ENCODE peak calls at places on chromosomes 12 and 14, in six cellular contexts. O, B, H, G, K and N are unnamed samples. For H3K27me3, the result is how much of the 10 kb centered on the place peaks cover.

GRCh38 chr12:49720214-49720613 is 13.0 kb upstream of the FMNL3 start:
- DNase-seq in G (no peak), B (no peak), O (no peak), K (no peak), H (no peak), N (no peak)

GRCh38 chr12:22993639-22994038 is 368.7 kb downstream of the ETNK1 start:
- DNase-seq in G (peak), O (no peak), B (no peak), K (no peak), H (no peak), N (no peak)

GRCh38 chr12:50764861-50765324 is 992 bp downstream of the ATF1 start:
- DNase-seq in G (peak), B (peak), H (no peak), K (peak), O (no peak), N (peak)

GRCh38 chr12:47828967-47829482 is 9.3 kb upstream of the HDAC7 start:
- DNase-seq in O (no peak), G (peak), K (peak), B (peak), H (peak), N (no peak)

GRCh38 chr12:130428116-130428515 is 90.4 kb downstream of the PIWIL1 start:
- DNase-seq in K (no peak), G (no peak), H (peak), O (peak), B (no peak), N (no peak)

GRCh38 chr14:100434911-100435455 is 111.8 kb downstream of the SLC25A47 start:
- DNase-seq in O (no peak), H (no peak), G (no peak), K (no peak), B (no peak), N (no peak)

GRCh38 chr12:45216297-45216982 is 545 bp downstream of the ANO6 start:
- DNase-seq in O (peak), H (peak), G (peak), K (peak), B (peak), N (peak)

GRCh38 chr12:124506145-124506831 is 61.1 kb downstream of the NCOR2 start:
- DNase-seq in O (no peak), H (peak), B (no peak), K (peak), G (peak), N (peak)

GRCh38 chr12:5593056-5593455 is 161.1 kb downstream of the NTF3 start:
- DNase-seq in K (no peak), G (no peak), B (no peak), H (no peak), O (no peak), N (no peak)

GRCh38 chr12:13183621-13184020 is 12.9 kb upstream of the EMP1 start:
- DNase-seq in H (no peak), G (no peak), K (no peak), B (peak), O (no peak), N (no peak)

GRCh38 chr14:75247286-75247922 is 31.2 kb upstream of the FOS start:
- DNase-seq in H (no peak), B (no peak), G (no peak), O (no peak), K (no peak), N (no peak)

GRCh38 chr12:56725723-56726102 is 614 bp upstream of the NACA start:
- DNase-seq in K (no peak), G (no peak), H (no peak), B (no peak), O (no peak), N (no peak)

GRCh38 chr12:98793121-98793520 is 148.0 kb downstream of the APAF1 start:
- DNase-seq in H (no peak), B (no peak), O (no peak), K (no peak), G (no peak), N (no peak)

GRCh38 chr12:40829738-40830144 is 137.5 kb downstream of the CNTN1 start:
- DNase-seq in G (no peak), H (no peak), O (no peak), K (no peak), B (no peak), N (no peak)

GRCh38 chr14:52351191-52351560 is 37.1 kb downstream of the PTGER2 start:
- DNase-seq in B (peak), G (peak), H (no peak), K (peak), O (no peak), N (no peak)

GRCh38 chr12:124415064-124415463 is 120.2 kb downstream of the RFLNA start:
- DNase-seq in B (no peak), G (no peak), O (no peak), H (no peak), K (no peak), N (no peak)

GRCh38 chr12:104643921-104644669 is 187.3 kb downstream of the CHST11 start:
- DNase-seq in K (no peak), H (no peak), B (no peak), O (no peak), G (no peak), N (no peak)

GRCh38 chr12:77577756-77578155 is 252.9 kb upstream of the NAV3 start:
- DNase-seq in B (peak), H (no peak), G (no peak), K (no peak), O (no peak), N (no peak)

GRCh38 chr14:21118933-21119332 is 18.1 kb downstream of the TMEM253 start:
- DNase-seq in K (no peak), B (no peak), O (no peak), H (no peak), G (no peak), N (no peak)

GRCh38 chr14:77965919-77966435 is 166.1 kb downstream of the ADCK1 start:
- DNase-seq in H (peak), G (peak), O (no peak), K (peak), B (peak), N (peak)

GRCh38 chr12:67220065-67220464 is 49.1 kb upstream of the CAND1 start:
- DNase-seq in G (peak), O (no peak), K (no peak), H (peak), B (no peak), N (peak)

GRCh38 chr12:47736877-47737676 is 11.8 kb upstream of the ENDOU start:
- DNase-seq in B (peak), H (peak), O (no peak), G (no peak), K (peak), N (no peak)

GRCh38 chr12:121494093-121494787 is 86.6 kb downstream of the KDM2B start:
- DNase-seq in H (peak), K (peak), B (peak), G (peak), O (peak), N (no peak)

GRCh38 chr12:71848212-71848611 is 8.7 kb downstream of the TBC1D15 start:
- DNase-seq in H (no peak), G (no peak), K (peak), O (no peak), B (no peak), N (no peak)

GRCh38 chr12:125351788-125352187 is 286.6 kb downstream of the AACS start:
- DNase-seq in O (no peak), B (no peak), G (peak), H (no peak), K (no peak), N (no peak)

GRCh38 chr14:80215756-80216581 is 4.7 kb upstream of the DIO2 start:
- DNase-seq in K (peak), H (peak), O (no peak), B (peak), G (peak), N (peak)

GRCh38 chr14:47149326-47149725 is 497.7 kb upstream of the RPL10L start:
- DNase-seq in K (peak), G (no peak), O (no peak), H (no peak), B (no peak), N (no peak)

GRCh38 chr12:88416786-88417185 is 163.5 kb downstream of the KITLG start:
- DNase-seq in H (no peak), K (no peak), O (no peak), B (no peak), G (no peak), N (no peak)

GRCh38 chr14:69771136-69771535 is 4.2 kb downstream of the SRSF5 start:
- DNase-seq in B (no peak), G (no peak), K (no peak), H (no peak), O (no peak), N (no peak)

GRCh38 chr12:94644141-94644575 is 6.2 kb downstream of the TMCC3 start:
- DNase-seq in G (no peak), B (peak), O (no peak), H (no peak), K (peak), N (no peak)

GRCh38 chr12:53940448-53941014 is 1.9 kb downstream of the HOXC13 start:
- DNase-seq in H (no peak), O (no peak), B (no peak), G (no peak), K (no peak), N (no peak)

GRCh38 chr14:50669441-50669986 is 1.4 kb upstream of the SAV1 start:
- DNase-seq in O (peak), B (no peak), H (no peak), G (peak), K (no peak), N (no peak)

GRCh38 chr14:50668008-50668851 is at the start of gene SAV1:
- DNase-seq in O (peak), K (peak), G (peak), H (peak), B (peak), N (peak)

GRCh38 chr14:50667491-50668007 is 557 bp downstream of the SAV1 start:
- DNase-seq in B (no peak), K (no peak), G (peak), O (peak), H (peak), N (peak)

GRCh38 chr14:50670196-50670875 is 2.2 kb upstream of the SAV1 start:
- DNase-seq in B (peak), K (no peak), O (no peak), G (peak), H (peak), N (peak)

GRCh38 chr14:50668852-50669194 is 717 bp upstream of the SAV1 start:
- DNase-seq in O (no peak), K (no peak), G (no peak), H (no peak), B (no peak), N (no peak)
- H3K9ac ChIP-seq in O (no peak), K (peak), G (peak), H (peak), B (peak), N (no peak)

DNA sequence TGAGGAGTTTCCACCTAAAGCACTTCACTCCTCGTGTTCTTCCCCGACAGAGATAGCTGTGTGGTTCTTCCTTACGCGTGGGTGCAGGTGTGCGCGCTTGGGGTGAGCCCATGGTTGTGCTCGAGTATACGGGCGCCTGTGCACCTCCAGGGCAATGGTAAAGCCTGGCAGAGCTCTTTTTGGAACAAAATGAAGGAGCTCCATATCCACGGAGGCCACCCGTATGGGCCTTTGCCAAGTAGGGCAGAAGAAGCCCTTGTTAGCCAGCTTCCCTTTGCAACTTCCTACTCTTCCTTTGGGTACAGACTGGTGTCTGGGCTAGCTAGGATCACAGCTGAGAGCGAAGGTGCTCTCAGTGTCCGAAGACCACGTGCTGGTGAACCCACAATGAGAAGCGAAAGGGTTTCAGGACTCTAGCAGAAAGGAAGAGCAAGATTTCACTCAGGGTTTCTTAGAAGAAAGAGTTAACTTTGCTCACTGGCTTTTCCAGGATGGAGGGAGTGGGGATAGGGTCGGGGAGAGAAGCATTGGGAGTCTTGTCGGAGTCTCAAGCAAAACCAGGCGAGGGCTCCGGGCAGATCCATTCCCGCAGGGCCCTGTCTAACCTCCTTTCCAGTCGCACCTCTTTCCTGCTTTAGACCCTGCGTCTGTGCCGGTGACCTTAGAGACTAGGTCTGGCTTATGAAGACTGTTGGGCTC is 977 bp upstream of the LRFN5 start:
- DNase-seq in H (peak), K (peak), O (peak), B (peak), G (peak), N (no peak)
- H3K27me3 ChIP-seq in H (under half), K (under half), O (under half), B (under half), G (under half), N (under half)

GRCh38 chr14:73713804-73714655 is at the start of gene PNMA1:
- DNase-seq in K (peak), B (peak), O (peak), H (peak), G (peak), N (peak)
- H3K4ac ChIP-seq in K (peak), B (peak), O (peak), H (no peak), G (no peak), N (peak)

GRCh38 chr12:64800640-64801039 is 23.8 kb upstream of the TBC1D30 start:
- DNase-seq in B (no peak), H (no peak), O (no peak), G (no peak), K (no peak), N (no peak)
- H3K9ac ChIP-seq in B (no peak), H (no peak), O (no peak), G (no peak), K (no peak), N (no peak)